ENCODE peak calls at places on chromosomes 6 and 20, in seven cellular contexts. P is tibial artery; W is fibroblast of the conjunctiva; K is NCI-H1105 treated with DMSO at 0.1 percent for 48 hours; D is progenitor cell of endocrine pancreas; F is stimulated activated CD8-positive, alpha-beta memory T cell treated with anti-CD3 and anti-CD28 coated beads, Interleukin-7, amount 100 ng/mL, for 1 hour; V is DMS153. O is an unnamed sample.

GRCh38 chr6:28802417-28803336 is 121.1 kb downstream of the TRIM27 start:
- DNase-seq in P (no peak), W (peak; percentile 45), K (no peak), D (no peak), F (no peak), V (no peak), O (no peak)

GRCh38 chr6:130815200-130816071 is 11.8 kb upstream of the SMLR1 start:
- DNase-seq in P (no peak), W (no peak), K (no peak), D (no peak), F (no peak), V (no peak), O (no peak)

GRCh38 chr20:10125757-10126156 is 91.0 kb downstream of the ANKEF1 start:
- DNase-seq in P (no peak), W (no peak), K (no peak), D (no peak), F (no peak), V (no peak), O (no peak)

GRCh38 chr6:149334201-149334600 is 16.7 kb downstream of the TAB2 start:
- DNase-seq in P (no peak), W (no peak), K (no peak), D (no peak), F (no peak), V (no peak), O (no peak)

GRCh38 chr6:155709262-155709661 is 253.6 kb upstream of the NOX3 start:
- DNase-seq in P (no peak), W (no peak), K (no peak), D (no peak), F (no peak), V (no peak), O (no peak)

GRCh38 chr6:28353981-28354676 is 4.4 kb downstream of the ZKSCAN3 start:
- DNase-seq in P (no peak), W (no peak), K (no peak), D (no peak), F (no peak), V (peak; percentile 82), O (no peak)

GRCh38 chr6:113924199-113924791 is 46.7 kb downstream of the HDAC2 start:
- DNase-seq in P (no peak), W (peak; percentile 10), K (no peak), D (no peak), F (no peak), V (no peak), O (no peak)

GRCh38 chr20:56003966-56004365 is 1.4 kb downstream of the CBLN4 start:
- DNase-seq in P (no peak), W (no peak), K (no peak), D (no peak), F (no peak), V (no peak), O (no peak)

GRCh38 chr6:84582997-84583396 is 181.4 kb downstream of the TBX18 start:
- DNase-seq in P (no peak), W (no peak), K (no peak), D (no peak), F (no peak), V (no peak), O (no peak)

GRCh38 chr6:30887901-30888300 is 3.6 kb downstream of the DDR1 start:
- DNase-seq in P (no peak), W (no peak), K (no peak), D (no peak), F (no peak), V (no peak), O (no peak)

GRCh38 chr6:3620937-3621336 is 130.6 kb downstream of the PXDC1 start:
- DNase-seq in P (no peak), W (no peak), K (no peak), D (no peak), F (no peak), V (no peak), O (no peak)

GRCh38 chr20:35871311-35871771 is 83.0 kb downstream of the SCAND1 start:
- DNase-seq in P (no peak), W (no peak), K (peak; percentile 38), D (no peak), F (no peak), V (no peak), O (no peak)

GRCh38 chr20:2224246-2224645 is 71.6 kb upstream of the TGM3 start:
- DNase-seq in P (no peak), W (no peak), K (no peak), D (no peak), F (no peak), V (no peak), O (no peak)

GRCh38 chr6:46876126-46876525 is 45.6 kb downstream of the ADGRF5 start:
- DNase-seq in P (no peak), W (no peak), K (peak; percentile 6), D (no peak), F (no peak), V (peak; percentile 94), O (no peak)

GRCh38 chr20:16459019-16459700 is 114.1 kb downstream of the KIF16B start:
- DNase-seq in P (peak; percentile 64), W (peak; percentile 82), K (no peak), D (no peak), F (no peak), V (no peak), O (no peak)

GRCh38 chr20:19934792-19935491 is 82.2 kb upstream of the NAA20 start:
- DNase-seq in P (peak; percentile 81), W (no peak), K (peak; percentile 70), D (no peak), F (no peak), V (peak; percentile 86), O (no peak)

GRCh38 chr6:166104107-166104506 is 63.5 kb downstream of the TBXT start:
- DNase-seq in P (no peak), W (peak; percentile 14), K (no peak), D (no peak), F (no peak), V (no peak), O (no peak)

GRCh38 chr6:139586273-139586672 is 211.8 kb upstream of the CITED2 start:
- DNase-seq in P (no peak), W (no peak), K (no peak), D (no peak), F (no peak), V (no peak), O (no peak)

GRCh38 chr6:49576618-49577017 is 26.1 kb downstream of the C6orf141 start:
- DNase-seq in P (no peak), W (no peak), K (no peak), D (no peak), F (no peak), V (no peak), O (no peak)

GRCh38 chr20:10513931-10514575 is 78.9 kb downstream of the SLX4IP start:
- DNase-seq in P (no peak), W (no peak), K (no peak), D (no peak), F (no peak), V (no peak), O (no peak)

GRCh38 chr6:167670938-167671338 is 155.8 kb upstream of the AFDN start:
- DNase-seq in P (no peak), W (no peak), K (no peak), D (no peak), F (no peak), V (no peak), O (no peak)

GRCh38 chr6:127301199-127301700 is 34.6 kb downstream of the RNF146 start:
- DNase-seq in P (no peak), W (no peak), K (no peak), D (no peak), F (no peak), V (no peak), O (no peak)

GRCh38 chr20:50783390-50783789 is 11.5 kb upstream of the BCAS4 start:
- DNase-seq in P (no peak), W (no peak), K (no peak), D (no peak), F (no peak), V (no peak), O (no peak)

GRCh38 chr6:142846459-142846831 is 98.5 kb downstream of the HIVEP2 start:
- DNase-seq in P (no peak), W (no peak), K (no peak), D (no peak), F (no peak), V (no peak), O (no peak)

O was measured in esophagus squamous epithelium.